ENCODE peak calls at places on chromosomes 1 and 21, in eight cellular contexts. Z is activated T-cell treated with anti-CD3 and anti-CD28 coated beads, Interleukin-2, amount 50 U/mL, for 24 hours; N is SK-N-MC; F is fibroblast of mammary gland; G is fibroblast of pulmonary artery; O is BE2C; W is keratinocyte; V is D721Med. X is an unnamed sample.

GRCh38 chr1:204344665-204345064 is 15.1 kb downstream of the PLEKHA6 start:
- DNase-seq in Z (no peak), N (no peak), F (no peak), G (peak), O (peak), W (no peak), V (no peak), X (no peak)

GRCh38 chr1:193525917-193526710 is 339.7 kb upstream of the B3GALT2 start:
- DNase-seq in Z (no peak), N (no peak), F (no peak), G (no peak), O (no peak), W (no peak), V (no peak), X (no peak)

GRCh38 chr1:45009956-45010854 is 919 bp downstream of the HECTD3 start:
- DNase-seq in Z (peak), N (no peak), F (no peak), G (no peak), O (no peak), W (no peak), V (no peak), X (peak)

GRCh38 chr1:1599919-1600860 is at the start of gene FNDC10:
- DNase-seq in Z (no peak), N (no peak), F (no peak), G (no peak), O (no peak), W (no peak), V (peak), X (no peak)

GRCh38 chr1:27314737-27315136 is 7.2 kb upstream of the TMEM222 start:
- DNase-seq in Z (no peak), N (no peak), F (no peak), G (no peak), O (no peak), W (no peak), V (no peak), X (no peak)

GRCh38 chr1:35622510-35623171 is 18.7 kb downstream of the PSMB2 start:
- DNase-seq in Z (no peak), N (no peak), F (no peak), G (no peak), O (no peak), W (no peak), V (no peak), X (no peak)

GRCh38 chr1:153774780-153775431 is at the start of gene SLC27A3:
- DNase-seq in Z (no peak), N (no peak), F (peak), G (peak), O (peak), W (no peak), V (no peak), X (no peak)

GRCh38 chr1:15622707-15623373 is 5.6 kb downstream of the DDI2 start:
- DNase-seq in Z (no peak), N (no peak), F (no peak), G (no peak), O (no peak), W (no peak), V (no peak), X (no peak)

GRCh38 chr21:45870421-45870820 is 111.1 kb upstream of the COL6A1 start:
- DNase-seq in Z (peak), N (no peak), F (no peak), G (no peak), O (no peak), W (no peak), V (no peak), X (no peak)

GRCh38 chr1:150876111-150876434 is 326 bp downstream of the ARNT start:
- DNase-seq in Z (no peak), N (no peak), F (peak), G (peak), O (peak), W (no peak), V (no peak), X (no peak)